ENCODE peak calls at places on chromosomes 5 and 9, in seven cellular contexts. One of them, this sample, is unnamed.
A peak's percentile ranks its signal among the peaks of the same experiment; 100 is the strongest.

GRCh38 chr5:141615991-141616715 is 2.6 kb downstream of the DIAPH1 start:
- DNase-seq in activated T-helper 1 cell treated with Interleukin-2 at 50 U/mL for 16 hours: no peak
- DNase-seq in NCI-H748 treated with DMSO at 0.1 percent for 48 hours: no peak
- DNase-seq in germinal center: no peak
- DNase-seq in naive thymus-derived CD8-positive, alpha-beta T cell: no peak
- DNase-seq in posterior vena cava: no peak
- DNase-seq in prostate gland: no peak
- DNase-seq in this sample: no peak

GRCh38 chr5:35707659-35708058 is 90.0 kb downstream of the SPEF2 start:
- DNase-seq in posterior vena cava: no peak
- DNase-seq in activated T-helper 1 cell treated with Interleukin-2 at 50 U/mL for 16 hours: no peak
- DNase-seq in germinal center: no peak
- DNase-seq in prostate gland: no peak
- DNase-seq in NCI-H748 treated with DMSO at 0.1 percent for 48 hours: no peak
- DNase-seq in naive thymus-derived CD8-positive, alpha-beta T cell: peak; percentile 11
- DNase-seq in this sample: no peak

GRCh38 chr5:170300361-170301013 is 2.9 kb upstream of the LCP2 start:
- DNase-seq in NCI-H748 treated with DMSO at 0.1 percent for 48 hours: no peak
- DNase-seq in naive thymus-derived CD8-positive, alpha-beta T cell: no peak
- DNase-seq in posterior vena cava: no peak
- DNase-seq in prostate gland: no peak
- DNase-seq in activated T-helper 1 cell treated with Interleukin-2 at 50 U/mL for 16 hours: no peak
- DNase-seq in germinal center: no peak
- DNase-seq in this sample: no peak

GRCh38 chr9:113614843-113615648 is 151.5 kb downstream of the RGS3 start:
- DNase-seq in naive thymus-derived CD8-positive, alpha-beta T cell: no peak
- DNase-seq in germinal center: peak; percentile 46
- DNase-seq in posterior vena cava: peak; percentile 92
- DNase-seq in activated T-helper 1 cell treated with Interleukin-2 at 50 U/mL for 16 hours: no peak
- DNase-seq in NCI-H748 treated with DMSO at 0.1 percent for 48 hours: no peak
- DNase-seq in prostate gland: no peak
- DNase-seq in this sample: peak; percentile 89

GRCh38 chr9:129779560-129780190 is 23.3 kb upstream of the TOR1B start:
- DNase-seq in NCI-H748 treated with DMSO at 0.1 percent for 48 hours: no peak
- DNase-seq in naive thymus-derived CD8-positive, alpha-beta T cell: no peak
- DNase-seq in activated T-helper 1 cell treated with Interleukin-2 at 50 U/mL for 16 hours: no peak
- DNase-seq in germinal center: no peak
- DNase-seq in prostate gland: no peak
- DNase-seq in posterior vena cava: no peak
- DNase-seq in this sample: no peak

GRCh38 chr9:126692759-126693427 is 79.2 kb downstream of the LMX1B start:
- DNase-seq in NCI-H748 treated with DMSO at 0.1 percent for 48 hours: no peak
- DNase-seq in posterior vena cava: peak; percentile 72
- DNase-seq in prostate gland: no peak
- DNase-seq in germinal center: no peak
- DNase-seq in naive thymus-derived CD8-positive, alpha-beta T cell: no peak
- DNase-seq in activated T-helper 1 cell treated with Interleukin-2 at 50 U/mL for 16 hours: no peak
- DNase-seq in this sample: peak; percentile 61

GRCh38 chr5:158967566-158967965 is 132.2 kb downstream of the EBF1 start:
- DNase-seq in germinal center: no peak
- DNase-seq in NCI-H748 treated with DMSO at 0.1 percent for 48 hours: no peak
- DNase-seq in posterior vena cava: no peak
- DNase-seq in naive thymus-derived CD8-positive, alpha-beta T cell: no peak
- DNase-seq in activated T-helper 1 cell treated with Interleukin-2 at 50 U/mL for 16 hours: no peak
- DNase-seq in prostate gland: no peak
- DNase-seq in this sample: no peak

GRCh38 chr9:26955222-26955903 is 849 bp upstream of the IFT74 start:
- DNase-seq in germinal center: peak; percentile 20
- DNase-seq in activated T-helper 1 cell treated with Interleukin-2 at 50 U/mL for 16 hours: no peak
- DNase-seq in posterior vena cava: no peak
- DNase-seq in prostate gland: no peak
- DNase-seq in naive thymus-derived CD8-positive, alpha-beta T cell: peak; percentile 28
- DNase-seq in NCI-H748 treated with DMSO at 0.1 percent for 48 hours: peak; percentile 17
- DNase-seq in this sample: no peak

GRCh38 chr5:114101153-114101552 is 260.7 kb upstream of the KCNN2 start:
- DNase-seq in germinal center: peak; percentile 11
- DNase-seq in NCI-H748 treated with DMSO at 0.1 percent for 48 hours: no peak
- DNase-seq in posterior vena cava: no peak
- DNase-seq in prostate gland: peak; percentile 47
- DNase-seq in naive thymus-derived CD8-positive, alpha-beta T cell: no peak
- DNase-seq in activated T-helper 1 cell treated with Interleukin-2 at 50 U/mL for 16 hours: no peak
- DNase-seq in this sample: no peak

GRCh38 chr9:81597749-81598497 is 91.4 kb downstream of the TLE1 start:
- DNase-seq in naive thymus-derived CD8-positive, alpha-beta T cell: no peak
- DNase-seq in NCI-H748 treated with DMSO at 0.1 percent for 48 hours: no peak
- DNase-seq in germinal center: no peak
- DNase-seq in activated T-helper 1 cell treated with Interleukin-2 at 50 U/mL for 16 hours: no peak
- DNase-seq in posterior vena cava: no peak
- DNase-seq in prostate gland: no peak
- DNase-seq in this sample: peak; percentile 56